ENCODE peak calls at places on chromosomes 5 and 9, in four cellular contexts. F is endodermal cell, V is HCT116, E is heart right ventricle. T is an unnamed sample.

GRCh38 chr9:93825348-93826115 is 129.6 kb downstream of the BARX1 start:
- DNase-seq in F (peak; percentile 39), V (no peak), E (no peak), T (no peak)

GRCh38 chr5:179816401-179817070 is 4.2 kb upstream of the SQSTM1 start:
- DNase-seq in F (no peak), V (no peak), E (peak; percentile 34), T (no peak)

GRCh38 chr9:100440071-100440470 is 13.1 kb downstream of the MSANTD3 start:
- DNase-seq in F (no peak), V (no peak), E (no peak), T (no peak)

GRCh38 chr5:53100606-53101005 is 9.0 kb downstream of the MOCS2 start:
- DNase-seq in F (no peak), V (no peak), E (no peak), T (no peak)

GRCh38 chr5:57499262-57500050 is 16.8 kb upstream of the ACTBL2 start:
- DNase-seq in F (peak; percentile 66), V (peak; percentile 62), E (no peak), T (no peak)

GRCh38 chr5:104635216-104635615 is 1072.6 kb upstream of the NUDT12 start:
- DNase-seq in F (no peak), V (no peak), E (no peak), T (no peak)

GRCh38 chr9:95363051-95363841 is 45.7 kb upstream of the FANCC start:
- DNase-seq in F (no peak), V (no peak), E (no peak), T (no peak)

GRCh38 chr9:14616188-14616982 is 76.8 kb downstream of the ZDHHC21 start:
- DNase-seq in F (no peak), V (peak; percentile 32), E (no peak), T (no peak)

GRCh38 chr5:98308960-98309359 is 464.5 kb upstream of the RGMB start:
- DNase-seq in F (no peak), V (peak; percentile 19), E (no peak), T (no peak)

GRCh38 chr5:149995385-149996085 is 4.9 kb downstream of the TIGD6 start:
- DNase-seq in F (no peak), V (no peak), E (no peak), T (no peak)

GRCh38 chr9:124216474-124217176 is 41.1 kb upstream of the NEK6 start:
- DNase-seq in F (peak; percentile 33), V (no peak), E (peak; percentile 25), T (no peak)

DNA sequence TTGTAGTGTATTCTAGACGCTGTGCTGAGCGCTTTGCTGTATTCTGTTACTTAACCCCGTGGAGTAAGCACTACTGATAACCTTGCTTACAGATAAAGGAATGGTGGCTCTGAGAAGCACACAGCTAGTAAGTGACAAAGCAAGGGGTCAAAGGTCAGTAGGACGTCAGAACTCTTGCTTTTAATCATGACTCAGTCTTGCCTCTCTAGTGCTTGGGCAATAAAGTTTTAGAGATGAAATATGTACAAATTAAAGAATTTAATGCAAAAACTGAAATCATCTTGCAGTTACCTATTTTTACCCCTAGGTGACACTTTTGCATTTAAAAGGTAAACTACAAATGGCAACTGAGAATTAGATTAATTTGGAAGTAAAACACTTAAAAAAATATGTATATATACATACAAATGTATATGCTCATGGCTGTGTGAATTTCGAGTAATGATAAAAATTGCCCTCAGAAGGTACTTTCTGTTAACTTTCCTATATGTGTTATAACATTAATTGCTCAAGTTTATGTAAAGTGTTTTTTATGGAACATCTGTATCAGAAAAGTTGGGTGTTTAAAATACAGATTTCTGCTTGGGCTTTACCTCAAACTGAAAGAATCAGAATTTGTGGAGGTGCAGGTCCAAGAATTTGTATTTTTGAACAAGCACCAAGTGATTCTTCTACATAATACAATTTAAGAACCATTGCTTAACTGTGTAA is 175.1 kb upstream of the DAB2 start:
- DNase-seq in F (no peak), V (peak; percentile 24), E (no peak), T (no peak)
- TF ChIP-seq CTCF in F (peak; percentile 73), V (peak; percentile 63), E (peak; percentile 56), T (peak; percentile 83)

GRCh38 chr9:114590328-114590727 is 2.8 kb downstream of the ATP6V1G1 start:
- DNase-seq in F (no peak), V (no peak), E (no peak), T (no peak)

GRCh38 chr9:114588671-114589526 is 1.3 kb downstream of the ATP6V1G1 start:
- DNase-seq in F (no peak), V (no peak), E (no peak), T (no peak)

GRCh38 chr9:114591206-114591853 is 3.8 kb downstream of the ATP6V1G1 start:
- DNase-seq in F (no peak), V (no peak), E (no peak), T (no peak)

GRCh38 chr9:114594136-114594535 is 6.6 kb downstream of the ATP6V1G1 start:
- DNase-seq in F (no peak), V (no peak), E (no peak), T (no peak)

DNA sequence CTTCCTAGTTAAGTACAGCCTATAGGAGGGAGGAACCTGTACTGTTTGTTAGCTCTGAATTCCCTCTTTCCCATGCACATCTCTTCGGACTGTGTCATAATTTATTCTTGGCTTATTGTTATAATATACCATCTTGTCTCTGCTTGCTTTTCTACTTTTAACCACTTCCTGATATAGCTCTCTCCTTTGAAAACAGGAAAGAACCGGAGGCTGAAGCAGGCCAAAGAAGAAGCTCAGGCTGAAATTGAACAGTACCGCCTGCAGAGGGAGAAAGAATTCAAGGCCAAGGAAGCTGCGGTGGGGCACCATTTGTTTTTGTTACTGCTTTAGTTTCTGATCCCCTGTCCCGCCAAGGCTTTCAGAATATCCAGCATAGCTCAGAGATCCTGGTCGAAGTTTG is 4.8 kb downstream of the ATP6V1G1 start:
- DNase-seq in F (no peak), V (no peak), E (no peak), T (no peak)
- TF ChIP-seq CTCF in F (peak; percentile 65), V (peak; percentile 7), E (peak; percentile 24), T (no peak)

GRCh38 chr9:117387422-117387821 is 27.4 kb downstream of the ASTN2 start:
- DNase-seq in F (no peak), V (no peak), E (no peak), T (no peak)

GRCh38 chr9:117394655-117395054 is 20.2 kb downstream of the ASTN2 start:
- DNase-seq in F (peak; percentile 68), V (no peak), E (no peak), T (no peak)

GRCh38 chr9:117392992-117393391 is 21.9 kb downstream of the ASTN2 start:
- DNase-seq in F (peak; percentile 85), V (no peak), E (no peak), T (no peak)
- TF ChIP-seq CTCF in F (peak; percentile 70), V (no peak), E (no peak), T (no peak)

GRCh38 chr5:64384761-64385160 is 121.1 kb upstream of the RGS7BP start:
- DNase-seq in F (peak; percentile 60), V (peak; percentile 2), E (no peak), T (peak; percentile 48)
- TF ChIP-seq CTCF in F (peak; percentile 74), V (peak; percentile 35), E (no peak), T (peak; percentile 65)

GRCh38 chr5:16870878-16871277 is 65.2 kb downstream of the MYO10 start:
- DNase-seq in F (no peak), V (no peak), E (no peak), T (no peak)
- TF ChIP-seq CTCF in F (no peak), V (peak; percentile 43), E (no peak), T (no peak)

GRCh38 chr5:37553720-37554402 is 174.7 kb downstream of the WDR70 start:
- DNase-seq in F (no peak), V (no peak), E (no peak), T (no peak)

GRCh38 chr5:37554403-37554739 is 175.3 kb downstream of the WDR70 start:
- DNase-seq in F (no peak), V (no peak), E (no peak), T (no peak)

GRCh38 chr5:37552770-37553719 is 173.9 kb downstream of the WDR70 start:
- DNase-seq in F (no peak), V (no peak), E (no peak), T (no peak)

GRCh38 chr5:37557734-37558293 is 178.7 kb downstream of the WDR70 start:
- DNase-seq in F (no peak), V (no peak), E (no peak), T (no peak)

DNA sequence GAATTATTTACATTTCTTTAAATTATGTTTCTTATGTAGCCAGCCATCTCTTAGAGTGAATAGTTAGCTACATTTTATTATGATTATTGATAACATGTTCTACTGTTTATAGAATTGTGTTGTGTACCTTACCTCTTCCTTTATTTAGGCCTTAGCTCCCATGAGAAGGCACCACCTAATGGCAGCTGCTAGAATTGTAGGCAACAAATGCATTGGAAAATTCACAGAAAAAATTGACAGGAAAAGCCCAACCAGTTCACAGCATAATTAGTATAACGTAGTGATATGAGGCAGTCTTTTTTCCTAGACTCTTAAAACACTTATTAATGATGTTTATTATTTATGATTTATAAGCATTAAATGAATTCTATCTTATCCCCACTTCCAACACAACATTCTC is 175.8 kb downstream of the WDR70 start:
- DNase-seq in F (peak; percentile 66), V (no peak), E (no peak), T (no peak)
- TF ChIP-seq CTCF in F (peak; percentile 84), V (peak; percentile 76), E (no peak), T (peak; percentile 60)

GRCh38 chr5:177524539-177524900 is 7.8 kb upstream of the DDX41 start:
- DNase-seq in F (no peak), V (no peak), E (no peak), T (no peak)

GRCh38 chr5:177519463-177520235 is 2.9 kb upstream of the DDX41 start:
- DNase-seq in F (no peak), V (no peak), E (no peak), T (no peak)

GRCh38 chr5:177520271-177520670 is 3.5 kb upstream of the DDX41 start:
- DNase-seq in F (no peak), V (no peak), E (no peak), T (no peak)

GRCh38 chr5:177523711-177524538 is 7.2 kb upstream of the DDX41 start:
- DNase-seq in F (no peak), V (no peak), E (no peak), T (no peak)

GRCh38 chr5:177520906-177521513 is 4.2 kb upstream of the DDX41 start:
- DNase-seq in F (no peak), V (no peak), E (no peak), T (no peak)
- TF ChIP-seq CTCF in F (peak; percentile 49), V (peak; percentile 32), E (no peak), T (no peak)

GRCh38 chr9:32839486-32839885 is 56.1 kb downstream of the TMEM215 start:
- DNase-seq in F (no peak), V (no peak), E (no peak), T (no peak)

GRCh38 chr9:32843295-32843694 is 60.0 kb downstream of the TMEM215 start:
- DNase-seq in F (no peak), V (no peak), E (no peak), T (no peak)

GRCh38 chr9:32839013-32839442 is 55.7 kb downstream of the TMEM215 start:
- DNase-seq in F (no peak), V (no peak), E (no peak), T (no peak)

GRCh38 chr9:32844259-32844658 is 60.9 kb downstream of the TMEM215 start:
- DNase-seq in F (no peak), V (no peak), E (no peak), T (no peak)

GRCh38 chr9:32841314-32841713 is 58.0 kb downstream of the TMEM215 start:
- DNase-seq in F (no peak), V (no peak), E (no peak), T (no peak)
- TF ChIP-seq CTCF in F (peak; percentile 64), V (no peak), E (no peak), T (no peak)

T was measured in glutamatergic neuron.